ENCODE peak calls at places on chromosome 20, in ten cellular contexts. T is GM23338, I is heart left ventricle, W is uterus, V is cardiac fibroblast, L is HCT116, D is fibroblast of pulmonary artery, A is GM06990, G is DND-41, P is mucosa of descending colon. O is an unnamed sample.

GRCh38 chr20:9015984-9016324 is 52.9 kb upstream of the PLCB4 start:
- DNase-seq in V (peak; percentile 35), G (no peak), A (no peak), W (no peak), P (no peak), D (peak; percentile 28), I (no peak), L (no peak), T (peak; percentile 70), O (no peak)

GRCh38 chr20:9051508-9051907 is 17.4 kb upstream of the PLCB4 start:
- DNase-seq in G (no peak), W (no peak), V (peak; percentile 84), A (no peak), I (no peak), T (no peak), P (no peak), D (peak; percentile 93), L (peak; percentile 86), O (no peak)

GRCh38 chr20:12722096-12722495 is 286.7 kb upstream of the SPTLC3 start:
- DNase-seq in A (no peak), L (no peak), W (no peak), T (peak; percentile 14), V (no peak), D (no peak), I (no peak), G (no peak), P (no peak), O (no peak)

GRCh38 chr20:3705491-3705969 is 6.9 kb downstream of the SIGLEC1 start:
- DNase-seq in T (no peak), D (no peak), P (no peak), W (no peak), V (no peak), A (no peak), L (no peak), G (no peak), I (no peak), O (no peak)

GRCh38 chr20:11368965-11369711 is 548.6 kb upstream of the BTBD3 start:
- DNase-seq in V (no peak), P (no peak), G (no peak), A (no peak), I (no peak), L (no peak), D (no peak), W (no peak), T (no peak), O (no peak)

GRCh38 chr20:46285072-46285471 is 23.2 kb downstream of the CDH22 start:
- DNase-seq in W (no peak), P (no peak), A (no peak), L (no peak), G (no peak), D (no peak), I (no peak), V (no peak), T (no peak), O (no peak)

GRCh38 chr20:3731944-3732326 is 550 bp upstream of the HSPA12B start:
- DNase-seq in T (peak; percentile 54), I (no peak), G (no peak), D (no peak), P (no peak), L (no peak), W (peak; percentile 26), V (no peak), A (no peak), O (no peak)

GRCh38 chr20:9557411-9557810 is 43.0 kb downstream of the LAMP5 start:
- DNase-seq in A (no peak), G (no peak), W (no peak), D (no peak), T (no peak), I (no peak), P (no peak), V (no peak), L (no peak), O (no peak)

GRCh38 chr20:2585811-2586210 is 49.4 kb downstream of the TMC2 start:
- DNase-seq in D (peak; percentile 53), V (peak; percentile 28), G (no peak), T (no peak), A (no peak), W (no peak), P (no peak), L (no peak), I (no peak), O (no peak)

GRCh38 chr20:12835999-12836398 is 172.8 kb upstream of the SPTLC3 start:
- DNase-seq in A (no peak), D (no peak), V (no peak), L (no peak), G (no peak), I (no peak), P (no peak), T (no peak), W (no peak), O (no peak)

GRCh38 chr20:46011631-46012482 is 3.1 kb downstream of the MMP9 start:
- DNase-seq in D (peak; percentile 46), I (peak; percentile 60), G (peak; percentile 50), P (peak; percentile 62), L (peak; percentile 71), T (peak; percentile 100), V (peak; percentile 25), A (peak; percentile 35), W (no peak), O (no peak)

GRCh38 chr20:602357-602970 is 7.6 kb downstream of the TCF15 start:
- DNase-seq in G (no peak), D (no peak), L (no peak), V (no peak), I (peak; percentile 89), P (no peak), T (no peak), A (no peak), W (no peak), O (no peak)

GRCh38 chr20:17895641-17896246 is 72.8 kb downstream of the SNX5 start:
- DNase-seq in A (peak; percentile 64), V (peak; percentile 60), D (peak; percentile 61), T (peak; percentile 54), I (peak; percentile 83), P (peak; percentile 54), W (peak; percentile 81), G (no peak), L (no peak), O (no peak)

GRCh38 chr20:59042796-59043621 is 423 bp upstream of the PRELID3B start:
- DNase-seq in I (peak; percentile 94), V (peak; percentile 95), D (peak; percentile 91), T (peak; percentile 94), L (peak; percentile 84), A (peak; percentile 96), W (peak; percentile 93), G (peak; percentile 95), P (peak; percentile 93), O (peak; percentile 81)

GRCh38 chr20:37552415-37552814 is 24.7 kb upstream of the BLCAP start:
- DNase-seq in L (no peak), W (no peak), D (peak; percentile 8), I (no peak), T (no peak), V (no peak), P (no peak), G (no peak), A (no peak), O (no peak)

DNA sequence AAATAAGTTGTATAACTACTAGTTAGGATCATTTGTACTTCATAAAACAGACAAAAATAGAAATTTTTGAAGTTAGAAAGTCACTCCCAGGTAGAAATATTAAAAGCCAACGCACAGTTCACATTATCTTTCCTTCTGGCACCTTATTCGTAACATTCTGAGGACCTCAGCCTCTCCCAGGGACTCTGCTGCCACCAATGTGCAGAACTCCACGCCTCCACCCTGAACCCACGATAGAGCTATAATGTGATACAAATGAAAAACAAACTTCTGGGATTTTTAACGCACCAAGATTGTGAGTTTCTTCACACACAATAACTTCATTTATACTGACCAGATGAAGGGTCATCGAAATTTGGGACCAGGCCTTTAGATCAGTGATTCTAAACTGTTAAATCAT is 9.5 kb downstream of the BMP7 start:
- DNase-seq in D (no peak), W (no peak), P (no peak), L (no peak), V (no peak), T (no peak), G (no peak), I (no peak), A (no peak), O (no peak)
- H3K4me3 ChIP-seq in D (no peak overlapping the region), W (no peak overlapping the region), P (no peak overlapping the region), L (no peak overlapping the region), V (no peak overlapping the region), T (no peak overlapping the region), G (no peak overlapping the region), I (no peak overlapping the region), A (no peak overlapping the region), O (no peak overlapping the region)

DNA sequence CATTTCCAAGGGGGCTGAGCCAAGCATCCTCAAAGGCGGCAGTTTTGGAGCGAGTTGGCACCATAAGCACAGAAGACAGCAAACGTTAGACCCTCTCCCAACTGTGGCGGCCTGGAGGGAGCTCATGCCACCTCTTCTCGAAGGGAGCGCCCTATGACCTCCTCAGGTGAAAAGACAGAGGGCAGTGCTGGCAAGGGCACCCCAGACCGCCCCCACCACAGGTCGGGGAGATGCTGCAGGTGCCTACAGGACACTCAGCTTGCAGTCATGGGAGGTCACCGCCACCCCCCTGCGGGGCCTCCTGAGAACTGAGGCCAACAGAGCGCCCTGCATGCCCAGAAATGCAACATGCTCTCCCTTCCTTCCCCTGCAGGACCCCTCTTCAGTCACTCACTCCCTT is 45.1 kb upstream of the BHLHE23 start:
- DNase-seq in W (no peak), D (no peak), V (no peak), L (no peak), T (no peak), A (no peak), G (no peak), P (no peak), I (peak; percentile 20), O (no peak)
- H3K4me3 ChIP-seq in W (no peak overlapping the region), D (no peak overlapping the region), V (no peak overlapping the region), L (no peak overlapping the region), T (no peak overlapping the region), A (no peak overlapping the region), G (no peak overlapping the region), P (no peak overlapping the region), I (no peak overlapping the region), O (no peak overlapping the region)

GRCh38 chr20:44582321-44583025 is at the start of gene PKIG:
- DNase-seq in L (no peak), A (no peak), V (peak; percentile 90), G (no peak), I (peak; percentile 68), D (peak; percentile 93), W (peak; percentile 55), T (no peak), P (no peak), O (no peak)
- H3K4me3 ChIP-seq in L (no peak within 1 kb of the TSS), A (peak within 1 kb of the TSS; percentile 58), V (peak within 1 kb of the TSS; percentile 50), G (no peak within 1 kb of the TSS), I (peak within 1 kb of the TSS; percentile 40), D (peak within 1 kb of the TSS; percentile 61), W (peak within 1 kb of the TSS; percentile 44), T (no peak within 1 kb of the TSS), P (no peak within 1 kb of the TSS), O (no peak within 1 kb of the TSS)

DNA sequence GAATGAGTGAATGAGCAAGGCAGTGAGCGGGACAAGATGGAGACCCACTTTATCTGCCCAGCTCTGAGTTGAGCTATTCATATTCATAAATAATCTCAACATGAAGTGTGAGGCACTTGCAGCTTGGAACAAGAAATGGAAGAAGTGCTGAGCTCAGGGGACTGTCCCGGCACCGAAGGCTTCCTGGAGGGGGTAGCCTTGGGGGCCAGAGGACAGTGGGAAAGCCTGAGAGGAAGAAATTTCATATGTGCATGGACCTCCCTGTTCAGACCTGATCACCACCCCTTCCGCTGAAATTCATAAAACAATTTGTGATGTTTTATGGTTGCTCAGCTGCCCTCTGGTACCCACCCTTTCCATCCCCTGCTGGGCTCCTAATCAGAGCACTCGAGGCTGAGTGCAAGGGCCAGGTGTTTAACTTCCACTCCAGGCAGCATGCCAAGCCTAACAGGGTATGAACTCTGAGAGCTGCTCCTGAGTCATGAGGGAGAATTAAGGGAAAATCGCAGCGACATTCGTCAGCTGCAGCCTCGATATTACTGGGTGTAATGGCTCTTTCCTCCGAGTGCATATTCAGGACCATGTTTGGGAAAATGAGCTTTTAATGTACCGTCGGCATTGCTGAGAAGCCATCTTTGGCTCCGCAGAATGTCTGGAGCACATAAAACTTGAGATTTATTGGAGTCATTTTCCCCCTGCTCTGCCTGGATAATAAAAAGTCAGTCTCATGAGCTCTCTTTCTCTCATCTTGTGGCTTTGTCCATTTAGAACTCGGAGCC is 103.4 kb downstream of the TOX2 start:
- DNase-seq in T (no peak), P (peak; percentile 94), G (peak; percentile 57), V (peak; percentile 75), L (peak; percentile 85), I (peak; percentile 63), D (peak; percentile 79), A (no peak), W (peak; percentile 77), O (no peak)
- H3K4me3 ChIP-seq in T (no peak overlapping the region), P (no peak overlapping the region), G (no peak overlapping the region), V (no peak overlapping the region), L (peak overlapping the region; percentile 4), I (no peak overlapping the region), D (no peak overlapping the region), A (no peak overlapping the region), W (no peak overlapping the region), O (no peak overlapping the region)

O was measured in Jurkat, Clone E6-1.